ENCODE peak calls at places on chromosomes 2 and 18, in nine cellular contexts. One of them, this sample, is unnamed.
A peak's percentile ranks its signal among the peaks of the same experiment; 100 is the strongest.

GRCh38 chr18:14930076-14930475 is 182.1 kb downstream of the ANKRD30B start:
- DNase-seq in pancreas: no peak
- DNase-seq in cardiac muscle cell: no peak
- DNase-seq in A673: no peak
- DNase-seq in GM12865: no peak
- DNase-seq in AG10803: no peak
- DNase-seq in astrocyte: no peak
- DNase-seq in CD4-positive, alpha-beta T cell: no peak
- DNase-seq in mesothelial cell of epicardium: no peak
- DNase-seq in this sample: no peak

GRCh38 chr2:19219060-19219459 is 139.4 kb downstream of the OSR1 start:
- DNase-seq in pancreas: no peak
- DNase-seq in cardiac muscle cell: no peak
- DNase-seq in A673: no peak
- DNase-seq in GM12865: no peak
- DNase-seq in AG10803: no peak
- DNase-seq in astrocyte: peak; percentile 13
- DNase-seq in CD4-positive, alpha-beta T cell: no peak
- DNase-seq in mesothelial cell of epicardium: no peak
- DNase-seq in this sample: no peak

GRCh38 chr2:140057928-140058327 is 1277.7 kb upstream of the NXPH2 start:
- DNase-seq in pancreas: no peak
- DNase-seq in cardiac muscle cell: no peak
- DNase-seq in A673: no peak
- DNase-seq in GM12865: no peak
- DNase-seq in AG10803: no peak
- DNase-seq in astrocyte: no peak
- DNase-seq in CD4-positive, alpha-beta T cell: no peak
- DNase-seq in mesothelial cell of epicardium: no peak
- DNase-seq in this sample: no peak

GRCh38 chr2:79369127-79369526 is 143.7 kb upstream of the CTNNA2 start:
- DNase-seq in pancreas: no peak
- DNase-seq in cardiac muscle cell: no peak
- DNase-seq in A673: no peak
- DNase-seq in GM12865: no peak
- DNase-seq in AG10803: no peak
- DNase-seq in astrocyte: no peak
- DNase-seq in CD4-positive, alpha-beta T cell: no peak
- DNase-seq in mesothelial cell of epicardium: no peak
- DNase-seq in this sample: no peak

GRCh38 chr2:233100192-233100998 is 40.3 kb downstream of the INPP5D start:
- DNase-seq in pancreas: no peak
- DNase-seq in cardiac muscle cell: no peak
- DNase-seq in A673: no peak
- DNase-seq in GM12865: peak; percentile 92
- DNase-seq in AG10803: no peak
- DNase-seq in astrocyte: no peak
- DNase-seq in CD4-positive, alpha-beta T cell: peak; percentile 41
- DNase-seq in mesothelial cell of epicardium: no peak
- DNase-seq in this sample: no peak

GRCh38 chr2:239247401-239248245 is 153.2 kb downstream of the HDAC4 start:
- DNase-seq in pancreas: no peak
- DNase-seq in cardiac muscle cell: no peak
- DNase-seq in A673: no peak
- DNase-seq in GM12865: no peak
- DNase-seq in AG10803: no peak
- DNase-seq in astrocyte: peak; percentile 94
- DNase-seq in CD4-positive, alpha-beta T cell: no peak
- DNase-seq in mesothelial cell of epicardium: no peak
- DNase-seq in this sample: no peak

GRCh38 chr2:24231461-24231881 is 56.6 kb downstream of the FAM228A start:
- DNase-seq in pancreas: no peak
- DNase-seq in cardiac muscle cell: peak; percentile 28
- DNase-seq in A673: no peak
- DNase-seq in GM12865: no peak
- DNase-seq in AG10803: no peak
- DNase-seq in astrocyte: peak; percentile 53
- DNase-seq in CD4-positive, alpha-beta T cell: no peak
- DNase-seq in mesothelial cell of epicardium: no peak
- DNase-seq in this sample: no peak

GRCh38 chr2:116057538-116057937 is 1615.1 kb downstream of the DPP10 start:
- DNase-seq in pancreas: no peak
- DNase-seq in cardiac muscle cell: no peak
- DNase-seq in A673: no peak
- DNase-seq in GM12865: no peak
- DNase-seq in AG10803: no peak
- DNase-seq in astrocyte: no peak
- DNase-seq in CD4-positive, alpha-beta T cell: no peak
- DNase-seq in mesothelial cell of epicardium: no peak
- DNase-seq in this sample: no peak

GRCh38 chr2:3102081-3102914 is 275.3 kb downstream of the EIPR1 start:
- DNase-seq in pancreas: no peak
- DNase-seq in cardiac muscle cell: no peak
- DNase-seq in A673: no peak
- DNase-seq in GM12865: no peak
- DNase-seq in AG10803: no peak
- DNase-seq in astrocyte: no peak
- DNase-seq in CD4-positive, alpha-beta T cell: no peak
- DNase-seq in mesothelial cell of epicardium: no peak
- DNase-seq in this sample: no peak

GRCh38 chr2:157433335-157433890 is 10.5 kb downstream of the CYTIP start:
- DNase-seq in pancreas: no peak
- DNase-seq in cardiac muscle cell: peak; percentile 18
- DNase-seq in A673: no peak
- DNase-seq in GM12865: no peak
- DNase-seq in AG10803: no peak
- DNase-seq in astrocyte: no peak
- DNase-seq in CD4-positive, alpha-beta T cell: no peak
- DNase-seq in mesothelial cell of epicardium: no peak
- DNase-seq in this sample: no peak

GRCh38 chr2:174753038-174753633 is 11.1 kb downstream of the CHRNA1 start:
- DNase-seq in pancreas: no peak
- DNase-seq in cardiac muscle cell: no peak
- DNase-seq in A673: no peak
- DNase-seq in GM12865: peak; percentile 62
- DNase-seq in AG10803: no peak
- DNase-seq in astrocyte: no peak
- DNase-seq in CD4-positive, alpha-beta T cell: no peak
- DNase-seq in mesothelial cell of epicardium: no peak
- DNase-seq in this sample: no peak

GRCh38 chr2:134774786-134775641 is 56.2 kb upstream of the TMEM163 start:
- DNase-seq in pancreas: no peak
- DNase-seq in cardiac muscle cell: peak; percentile 6
- DNase-seq in A673: peak; percentile 30
- DNase-seq in GM12865: no peak
- DNase-seq in AG10803: no peak
- DNase-seq in astrocyte: no peak
- DNase-seq in CD4-positive, alpha-beta T cell: no peak
- DNase-seq in mesothelial cell of epicardium: no peak
- DNase-seq in this sample: no peak

GRCh38 chr2:212337036-212337435 is 201.6 kb downstream of the ERBB4 start:
- DNase-seq in pancreas: no peak
- DNase-seq in cardiac muscle cell: no peak
- DNase-seq in A673: no peak
- DNase-seq in GM12865: no peak
- DNase-seq in AG10803: no peak
- DNase-seq in astrocyte: no peak
- DNase-seq in CD4-positive, alpha-beta T cell: no peak
- DNase-seq in mesothelial cell of epicardium: no peak
- DNase-seq in this sample: no peak

GRCh38 chr18:69897397-69898108 is 50.1 kb downstream of the CD226 start:
- DNase-seq in pancreas: no peak
- DNase-seq in cardiac muscle cell: no peak
- DNase-seq in A673: no peak
- DNase-seq in GM12865: peak; percentile 9
- DNase-seq in AG10803: no peak
- DNase-seq in astrocyte: no peak
- DNase-seq in CD4-positive, alpha-beta T cell: no peak
- DNase-seq in mesothelial cell of epicardium: no peak
- DNase-seq in this sample: no peak

GRCh38 chr18:61900504-61901281 is 7.9 kb upstream of the RNF152 start:
- DNase-seq in pancreas: no peak
- DNase-seq in cardiac muscle cell: no peak
- DNase-seq in A673: no peak
- DNase-seq in GM12865: no peak
- DNase-seq in AG10803: no peak
- DNase-seq in astrocyte: no peak
- DNase-seq in CD4-positive, alpha-beta T cell: no peak
- DNase-seq in mesothelial cell of epicardium: no peak
- DNase-seq in this sample: no peak

GRCh38 chr2:226644342-226644957 is 155.2 kb downstream of the IRS1 start:
- DNase-seq in pancreas: no peak
- DNase-seq in cardiac muscle cell: peak; percentile 71
- DNase-seq in A673: no peak
- DNase-seq in GM12865: no peak
- DNase-seq in AG10803: peak; percentile 47
- DNase-seq in astrocyte: peak; percentile 82
- DNase-seq in CD4-positive, alpha-beta T cell: no peak
- DNase-seq in mesothelial cell of epicardium: no peak
- DNase-seq in this sample: peak; percentile 33

GRCh38 chr2:238947920-238948710 is 100.2 kb downstream of the TWIST2 start:
- DNase-seq in pancreas: no peak
- DNase-seq in cardiac muscle cell: peak; percentile 62
- DNase-seq in A673: no peak
- DNase-seq in GM12865: peak; percentile 24
- DNase-seq in AG10803: peak; percentile 88
- DNase-seq in astrocyte: peak; percentile 97
- DNase-seq in CD4-positive, alpha-beta T cell: no peak
- DNase-seq in mesothelial cell of epicardium: no peak
- DNase-seq in this sample: peak; percentile 62

GRCh38 chr18:8734496-8734895 is 29.1 kb downstream of the MTCL1 start:
- DNase-seq in pancreas: no peak
- DNase-seq in cardiac muscle cell: no peak
- DNase-seq in A673: no peak
- DNase-seq in GM12865: no peak
- DNase-seq in AG10803: no peak
- DNase-seq in astrocyte: no peak
- DNase-seq in CD4-positive, alpha-beta T cell: no peak
- DNase-seq in mesothelial cell of epicardium: no peak
- DNase-seq in this sample: no peak

GRCh38 chr2:222451270-222451674 is 26.9 kb downstream of the SGPP2 start:
- DNase-seq in pancreas: no peak
- DNase-seq in cardiac muscle cell: no peak
- DNase-seq in A673: no peak
- DNase-seq in GM12865: peak; percentile 88
- DNase-seq in AG10803: peak; percentile 47
- DNase-seq in astrocyte: peak; percentile 9
- DNase-seq in CD4-positive, alpha-beta T cell: no peak
- DNase-seq in mesothelial cell of epicardium: no peak
- DNase-seq in this sample: no peak

GRCh38 chr2:55620123-55620779 is 2.8 kb upstream of the PPP4R3B start:
- DNase-seq in pancreas: no peak
- DNase-seq in cardiac muscle cell: peak; percentile 23
- DNase-seq in A673: peak; percentile 16
- DNase-seq in GM12865: peak; percentile 48
- DNase-seq in AG10803: no peak
- DNase-seq in astrocyte: no peak
- DNase-seq in CD4-positive, alpha-beta T cell: no peak
- DNase-seq in mesothelial cell of epicardium: no peak
- DNase-seq in this sample: no peak
- TF ChIP-seq CTCF in pancreas: peak; percentile 10
- TF ChIP-seq CTCF in cardiac muscle cell: peak; percentile 49
- TF ChIP-seq CTCF in A673: peak; percentile 57
- TF ChIP-seq CTCF in GM12865: peak; percentile 41
- TF ChIP-seq CTCF in AG10803: peak; percentile 36
- TF ChIP-seq CTCF in astrocyte: peak; percentile 9
- TF ChIP-seq CTCF in CD4-positive, alpha-beta T cell: no peak
- TF ChIP-seq CTCF in mesothelial cell of epicardium: no peak
- TF ChIP-seq CTCF in this sample: peak; percentile 42

DNA sequence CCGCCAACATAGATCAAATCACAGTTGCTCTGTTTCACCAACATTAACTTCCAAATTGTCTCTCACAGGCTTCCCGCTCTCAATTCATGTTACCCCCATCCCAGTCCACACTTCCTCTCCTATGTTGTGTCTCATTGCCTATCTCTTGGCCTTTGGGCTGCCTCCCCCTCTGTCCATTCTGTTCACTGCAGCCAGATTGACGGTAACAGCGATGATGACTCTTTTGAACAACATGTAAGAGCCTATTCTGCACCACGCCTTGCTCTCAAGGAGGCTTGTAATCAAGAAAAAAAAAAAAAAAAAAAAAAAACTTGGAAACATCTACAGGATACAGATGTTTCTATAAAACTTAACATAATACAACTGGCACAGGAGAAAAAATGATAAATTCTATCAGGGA is 77.3 kb upstream of the RMDN2 start:
- DNase-seq in pancreas: no peak
- DNase-seq in cardiac muscle cell: no peak
- DNase-seq in A673: no peak
- DNase-seq in GM12865: no peak
- DNase-seq in AG10803: no peak
- DNase-seq in astrocyte: no peak
- DNase-seq in CD4-positive, alpha-beta T cell: no peak
- DNase-seq in mesothelial cell of epicardium: no peak
- DNase-seq in this sample: no peak
- TF ChIP-seq CTCF in pancreas: no peak
- TF ChIP-seq CTCF in cardiac muscle cell: no peak
- TF ChIP-seq CTCF in A673: no peak
- TF ChIP-seq CTCF in GM12865: no peak
- TF ChIP-seq CTCF in AG10803: no peak
- TF ChIP-seq CTCF in astrocyte: no peak
- TF ChIP-seq CTCF in CD4-positive, alpha-beta T cell: no peak
- TF ChIP-seq CTCF in mesothelial cell of epicardium: no peak
- TF ChIP-seq CTCF in this sample: no peak

GRCh38 chr2:50344509-50345106 is 687.3 kb downstream of the NRXN1 start:
- DNase-seq in pancreas: no peak
- DNase-seq in cardiac muscle cell: no peak
- DNase-seq in A673: peak; percentile 26
- DNase-seq in GM12865: peak; percentile 2
- DNase-seq in AG10803: no peak
- DNase-seq in astrocyte: no peak
- DNase-seq in CD4-positive, alpha-beta T cell: no peak
- DNase-seq in mesothelial cell of epicardium: no peak
- DNase-seq in this sample: no peak
- TF ChIP-seq CTCF in pancreas: no peak
- TF ChIP-seq CTCF in cardiac muscle cell: no peak
- TF ChIP-seq CTCF in A673: peak; percentile 39
- TF ChIP-seq CTCF in GM12865: peak; percentile 6
- TF ChIP-seq CTCF in AG10803: no peak
- TF ChIP-seq CTCF in astrocyte: no peak
- TF ChIP-seq CTCF in CD4-positive, alpha-beta T cell: no peak
- TF ChIP-seq CTCF in mesothelial cell of epicardium: no peak
- TF ChIP-seq CTCF in this sample: no peak

DNA sequence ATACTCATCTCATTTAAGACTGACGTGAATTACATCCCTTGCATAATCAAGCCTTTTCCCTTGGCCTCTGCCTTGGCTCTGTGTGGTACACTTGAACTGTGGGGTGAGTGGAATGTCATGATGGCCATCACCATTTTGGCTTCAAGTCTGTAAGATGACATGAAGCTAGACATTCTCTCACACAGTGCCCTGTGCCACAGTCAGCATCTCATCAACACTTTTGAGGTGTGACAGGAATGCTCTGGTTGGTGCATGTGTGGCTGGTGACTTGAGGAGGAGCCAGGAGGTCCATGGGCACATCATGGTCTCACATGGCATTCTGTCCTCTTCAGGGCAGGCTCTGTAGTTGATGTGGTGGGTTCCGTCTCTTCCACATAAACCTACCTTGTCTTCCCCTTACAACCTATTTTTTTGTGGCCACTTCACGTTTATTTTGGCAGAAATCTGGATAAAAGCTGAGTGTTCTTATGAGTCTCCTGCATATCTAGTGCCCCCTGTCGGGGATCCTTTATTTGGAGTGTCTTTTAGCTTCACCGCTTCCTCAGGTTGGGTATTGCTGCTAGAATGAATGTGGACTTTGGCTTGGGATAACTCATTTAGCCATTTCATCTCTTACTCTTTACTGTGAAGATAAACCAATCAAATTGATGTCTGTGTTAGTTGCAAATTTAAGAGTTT is 28.1 kb downstream of the MAP4K4 start:
- DNase-seq in pancreas: no peak
- DNase-seq in cardiac muscle cell: peak; percentile 47
- DNase-seq in A673: no peak
- DNase-seq in GM12865: peak; percentile 45
- DNase-seq in AG10803: no peak
- DNase-seq in astrocyte: no peak
- DNase-seq in CD4-positive, alpha-beta T cell: no peak
- DNase-seq in mesothelial cell of epicardium: no peak
- DNase-seq in this sample: no peak
- TF ChIP-seq CTCF in pancreas: no peak
- TF ChIP-seq CTCF in cardiac muscle cell: peak; percentile 40
- TF ChIP-seq CTCF in A673: peak; percentile 47
- TF ChIP-seq CTCF in GM12865: peak; percentile 32
- TF ChIP-seq CTCF in AG10803: no peak
- TF ChIP-seq CTCF in astrocyte: peak; percentile 10
- TF ChIP-seq CTCF in CD4-positive, alpha-beta T cell: no peak
- TF ChIP-seq CTCF in mesothelial cell of epicardium: no peak
- TF ChIP-seq CTCF in this sample: peak; percentile 26